ENCODE peak calls at places on chromosomes 5 and 9, in nine cellular contexts. One of them, this sample, is unnamed.

GRCh38 chr5:177966839-177967167 is 29.2 kb downstream of the PROP1 start:
- ATAC-seq in foreskin keratinocyte: no peak
- ATAC-seq in activated T-cell treated with anti-CD3 and anti-CD28 coated beads, Interleukin-2, amount 50 U/mL, for 4 hours: no peak
- ATAC-seq in RWPE2: no peak
- ATAC-seq in HCT116: no peak
- ATAC-seq in activated CD4-positive, alpha-beta T cell treated with anti-CD3 and anti-CD28 coated beads for 36 hours: no peak
- ATAC-seq in activated T-helper 17 cell treated with anti-CD3 and anti-CD28 coated beads, Interleukin-2, amount 50 U/mL, for 72 hours: no peak
- ATAC-seq in pancreas: no peak
- ATAC-seq in heart right ventricle: no peak
- ATAC-seq in this sample: no peak

GRCh38 chr5:88805151-88805784 is 77.7 kb downstream of the MEF2C start:
- ATAC-seq in foreskin keratinocyte: no peak
- ATAC-seq in activated T-cell treated with anti-CD3 and anti-CD28 coated beads, Interleukin-2, amount 50 U/mL, for 4 hours: no peak
- ATAC-seq in RWPE2: no peak
- ATAC-seq in HCT116: no peak
- ATAC-seq in activated CD4-positive, alpha-beta T cell treated with anti-CD3 and anti-CD28 coated beads for 36 hours: no peak
- ATAC-seq in activated T-helper 17 cell treated with anti-CD3 and anti-CD28 coated beads, Interleukin-2, amount 50 U/mL, for 72 hours: no peak
- ATAC-seq in pancreas: no peak
- ATAC-seq in heart right ventricle: no peak
- ATAC-seq in this sample: no peak

GRCh38 chr5:150129454-150129812 is 26.2 kb downstream of the PDGFRB start:
- ATAC-seq in foreskin keratinocyte: no peak
- ATAC-seq in activated T-cell treated with anti-CD3 and anti-CD28 coated beads, Interleukin-2, amount 50 U/mL, for 4 hours: no peak
- ATAC-seq in RWPE2: no peak
- ATAC-seq in HCT116: no peak
- ATAC-seq in activated CD4-positive, alpha-beta T cell treated with anti-CD3 and anti-CD28 coated beads for 36 hours: no peak
- ATAC-seq in activated T-helper 17 cell treated with anti-CD3 and anti-CD28 coated beads, Interleukin-2, amount 50 U/mL, for 72 hours: no peak
- ATAC-seq in pancreas: no peak
- ATAC-seq in heart right ventricle: no peak
- ATAC-seq in this sample: no peak

GRCh38 chr9:116653580-116654355 is 33.3 kb upstream of the TRIM32 start:
- ATAC-seq in foreskin keratinocyte: no peak
- ATAC-seq in activated T-cell treated with anti-CD3 and anti-CD28 coated beads, Interleukin-2, amount 50 U/mL, for 4 hours: no peak
- ATAC-seq in RWPE2: no peak
- ATAC-seq in HCT116: no peak
- ATAC-seq in activated CD4-positive, alpha-beta T cell treated with anti-CD3 and anti-CD28 coated beads for 36 hours: no peak
- ATAC-seq in activated T-helper 17 cell treated with anti-CD3 and anti-CD28 coated beads, Interleukin-2, amount 50 U/mL, for 72 hours: no peak
- ATAC-seq in pancreas: no peak
- ATAC-seq in heart right ventricle: peak
- ATAC-seq in this sample: no peak

GRCh38 chr5:109529520-109529919 is 119.7 kb upstream of the PJA2 start:
- ATAC-seq in foreskin keratinocyte: no peak
- ATAC-seq in activated T-cell treated with anti-CD3 and anti-CD28 coated beads, Interleukin-2, amount 50 U/mL, for 4 hours: no peak
- ATAC-seq in RWPE2: no peak
- ATAC-seq in HCT116: no peak
- ATAC-seq in activated CD4-positive, alpha-beta T cell treated with anti-CD3 and anti-CD28 coated beads for 36 hours: no peak
- ATAC-seq in activated T-helper 17 cell treated with anti-CD3 and anti-CD28 coated beads, Interleukin-2, amount 50 U/mL, for 72 hours: no peak
- ATAC-seq in pancreas: peak
- ATAC-seq in heart right ventricle: peak
- ATAC-seq in this sample: no peak

GRCh38 chr9:81542490-81542889 is 146.9 kb downstream of the TLE1 start:
- ATAC-seq in foreskin keratinocyte: no peak
- ATAC-seq in activated T-cell treated with anti-CD3 and anti-CD28 coated beads, Interleukin-2, amount 50 U/mL, for 4 hours: no peak
- ATAC-seq in RWPE2: no peak
- ATAC-seq in HCT116: no peak
- ATAC-seq in activated CD4-positive, alpha-beta T cell treated with anti-CD3 and anti-CD28 coated beads for 36 hours: no peak
- ATAC-seq in activated T-helper 17 cell treated with anti-CD3 and anti-CD28 coated beads, Interleukin-2, amount 50 U/mL, for 72 hours: no peak
- ATAC-seq in pancreas: no peak
- ATAC-seq in heart right ventricle: no peak
- ATAC-seq in this sample: no peak

GRCh38 chr9:19985081-19985480 is 196.2 kb upstream of the SLC24A2 start:
- ATAC-seq in foreskin keratinocyte: no peak
- ATAC-seq in activated T-cell treated with anti-CD3 and anti-CD28 coated beads, Interleukin-2, amount 50 U/mL, for 4 hours: no peak
- ATAC-seq in RWPE2: no peak
- ATAC-seq in HCT116: no peak
- ATAC-seq in activated CD4-positive, alpha-beta T cell treated with anti-CD3 and anti-CD28 coated beads for 36 hours: no peak
- ATAC-seq in activated T-helper 17 cell treated with anti-CD3 and anti-CD28 coated beads, Interleukin-2, amount 50 U/mL, for 72 hours: no peak
- ATAC-seq in pancreas: no peak
- ATAC-seq in heart right ventricle: no peak
- ATAC-seq in this sample: no peak

GRCh38 chr9:75455444-75455921 is 367.2 kb downstream of the OSTF1 start:
- ATAC-seq in foreskin keratinocyte: no peak
- ATAC-seq in activated T-cell treated with anti-CD3 and anti-CD28 coated beads, Interleukin-2, amount 50 U/mL, for 4 hours: no peak
- ATAC-seq in RWPE2: no peak
- ATAC-seq in HCT116: no peak
- ATAC-seq in activated CD4-positive, alpha-beta T cell treated with anti-CD3 and anti-CD28 coated beads for 36 hours: no peak
- ATAC-seq in activated T-helper 17 cell treated with anti-CD3 and anti-CD28 coated beads, Interleukin-2, amount 50 U/mL, for 72 hours: no peak
- ATAC-seq in pancreas: no peak
- ATAC-seq in heart right ventricle: peak
- ATAC-seq in this sample: no peak

GRCh38 chr9:129598089-129598596 is 22.8 kb downstream of the C9orf50 start:
- ATAC-seq in foreskin keratinocyte: no peak
- ATAC-seq in activated T-cell treated with anti-CD3 and anti-CD28 coated beads, Interleukin-2, amount 50 U/mL, for 4 hours: peak
- ATAC-seq in RWPE2: no peak
- ATAC-seq in HCT116: no peak
- ATAC-seq in activated CD4-positive, alpha-beta T cell treated with anti-CD3 and anti-CD28 coated beads for 36 hours: peak
- ATAC-seq in activated T-helper 17 cell treated with anti-CD3 and anti-CD28 coated beads, Interleukin-2, amount 50 U/mL, for 72 hours: no peak
- ATAC-seq in pancreas: no peak
- ATAC-seq in heart right ventricle: no peak
- ATAC-seq in this sample: no peak

GRCh38 chr9:97660345-97660744 is 26.7 kb downstream of the NCBP1 start:
- ATAC-seq in foreskin keratinocyte: no peak
- ATAC-seq in activated T-cell treated with anti-CD3 and anti-CD28 coated beads, Interleukin-2, amount 50 U/mL, for 4 hours: no peak
- ATAC-seq in RWPE2: no peak
- ATAC-seq in HCT116: no peak
- ATAC-seq in activated CD4-positive, alpha-beta T cell treated with anti-CD3 and anti-CD28 coated beads for 36 hours: no peak
- ATAC-seq in activated T-helper 17 cell treated with anti-CD3 and anti-CD28 coated beads, Interleukin-2, amount 50 U/mL, for 72 hours: no peak
- ATAC-seq in pancreas: no peak
- ATAC-seq in heart right ventricle: no peak
- ATAC-seq in this sample: no peak

GRCh38 chr5:180467989-180468731 is 26.0 kb upstream of the CNOT6 start:
- ATAC-seq in foreskin keratinocyte: no peak
- ATAC-seq in activated T-cell treated with anti-CD3 and anti-CD28 coated beads, Interleukin-2, amount 50 U/mL, for 4 hours: no peak
- ATAC-seq in RWPE2: no peak
- ATAC-seq in HCT116: no peak
- ATAC-seq in activated CD4-positive, alpha-beta T cell treated with anti-CD3 and anti-CD28 coated beads for 36 hours: no peak
- ATAC-seq in activated T-helper 17 cell treated with anti-CD3 and anti-CD28 coated beads, Interleukin-2, amount 50 U/mL, for 72 hours: no peak
- ATAC-seq in pancreas: no peak
- ATAC-seq in heart right ventricle: no peak
- ATAC-seq in this sample: no peak

GRCh38 chr9:135968083-135968476 is 6.9 kb upstream of the UBAC1 start:
- ATAC-seq in foreskin keratinocyte: no peak
- ATAC-seq in activated T-cell treated with anti-CD3 and anti-CD28 coated beads, Interleukin-2, amount 50 U/mL, for 4 hours: peak
- ATAC-seq in RWPE2: no peak
- ATAC-seq in HCT116: no peak
- ATAC-seq in activated CD4-positive, alpha-beta T cell treated with anti-CD3 and anti-CD28 coated beads for 36 hours: no peak
- ATAC-seq in activated T-helper 17 cell treated with anti-CD3 and anti-CD28 coated beads, Interleukin-2, amount 50 U/mL, for 72 hours: no peak
- ATAC-seq in pancreas: no peak
- ATAC-seq in heart right ventricle: no peak
- ATAC-seq in this sample: no peak

GRCh38 chr9:135662758-135663450 is at the start of gene LCN9:
- ATAC-seq in foreskin keratinocyte: no peak
- ATAC-seq in activated T-cell treated with anti-CD3 and anti-CD28 coated beads, Interleukin-2, amount 50 U/mL, for 4 hours: no peak
- ATAC-seq in RWPE2: no peak
- ATAC-seq in HCT116: no peak
- ATAC-seq in activated CD4-positive, alpha-beta T cell treated with anti-CD3 and anti-CD28 coated beads for 36 hours: no peak
- ATAC-seq in activated T-helper 17 cell treated with anti-CD3 and anti-CD28 coated beads, Interleukin-2, amount 50 U/mL, for 72 hours: no peak
- ATAC-seq in pancreas: no peak
- ATAC-seq in heart right ventricle: no peak
- ATAC-seq in this sample: no peak

GRCh38 chr5:155434267-155434666 is 420.7 kb downstream of the KIF4B start:
- ATAC-seq in foreskin keratinocyte: no peak
- ATAC-seq in activated T-cell treated with anti-CD3 and anti-CD28 coated beads, Interleukin-2, amount 50 U/mL, for 4 hours: no peak
- ATAC-seq in RWPE2: no peak
- ATAC-seq in HCT116: no peak
- ATAC-seq in activated CD4-positive, alpha-beta T cell treated with anti-CD3 and anti-CD28 coated beads for 36 hours: no peak
- ATAC-seq in activated T-helper 17 cell treated with anti-CD3 and anti-CD28 coated beads, Interleukin-2, amount 50 U/mL, for 72 hours: no peak
- ATAC-seq in pancreas: no peak
- ATAC-seq in heart right ventricle: no peak
- ATAC-seq in this sample: no peak

GRCh38 chr5:41212935-41213334 is 397 bp downstream of the C6 start:
- ATAC-seq in foreskin keratinocyte: no peak
- ATAC-seq in activated T-cell treated with anti-CD3 and anti-CD28 coated beads, Interleukin-2, amount 50 U/mL, for 4 hours: no peak
- ATAC-seq in RWPE2: no peak
- ATAC-seq in HCT116: no peak
- ATAC-seq in activated CD4-positive, alpha-beta T cell treated with anti-CD3 and anti-CD28 coated beads for 36 hours: no peak
- ATAC-seq in activated T-helper 17 cell treated with anti-CD3 and anti-CD28 coated beads, Interleukin-2, amount 50 U/mL, for 72 hours: no peak
- ATAC-seq in pancreas: peak
- ATAC-seq in heart right ventricle: no peak
- ATAC-seq in this sample: no peak

GRCh38 chr5:50969207-50970145 is 303.0 kb downstream of the PARP8 start:
- ATAC-seq in foreskin keratinocyte: peak
- ATAC-seq in activated T-cell treated with anti-CD3 and anti-CD28 coated beads, Interleukin-2, amount 50 U/mL, for 4 hours: no peak
- ATAC-seq in RWPE2: peak
- ATAC-seq in HCT116: no peak
- ATAC-seq in activated CD4-positive, alpha-beta T cell treated with anti-CD3 and anti-CD28 coated beads for 36 hours: no peak
- ATAC-seq in activated T-helper 17 cell treated with anti-CD3 and anti-CD28 coated beads, Interleukin-2, amount 50 U/mL, for 72 hours: no peak
- ATAC-seq in pancreas: no peak
- ATAC-seq in heart right ventricle: peak
- ATAC-seq in this sample: peak

GRCh38 chr9:16459421-16460148 is 410.9 kb downstream of the BNC2 start:
- ATAC-seq in foreskin keratinocyte: peak
- ATAC-seq in activated T-cell treated with anti-CD3 and anti-CD28 coated beads, Interleukin-2, amount 50 U/mL, for 4 hours: no peak
- ATAC-seq in RWPE2: no peak
- ATAC-seq in HCT116: no peak
- ATAC-seq in activated CD4-positive, alpha-beta T cell treated with anti-CD3 and anti-CD28 coated beads for 36 hours: no peak
- ATAC-seq in activated T-helper 17 cell treated with anti-CD3 and anti-CD28 coated beads, Interleukin-2, amount 50 U/mL, for 72 hours: no peak
- ATAC-seq in pancreas: no peak
- ATAC-seq in heart right ventricle: no peak
- ATAC-seq in this sample: no peak

GRCh38 chr9:130998596-130999264 is 10.2 kb upstream of the LAMC3 start:
- ATAC-seq in foreskin keratinocyte: no peak
- ATAC-seq in activated T-cell treated with anti-CD3 and anti-CD28 coated beads, Interleukin-2, amount 50 U/mL, for 4 hours: no peak
- ATAC-seq in RWPE2: no peak
- ATAC-seq in HCT116: peak
- ATAC-seq in activated CD4-positive, alpha-beta T cell treated with anti-CD3 and anti-CD28 coated beads for 36 hours: no peak
- ATAC-seq in activated T-helper 17 cell treated with anti-CD3 and anti-CD28 coated beads, Interleukin-2, amount 50 U/mL, for 72 hours: no peak
- ATAC-seq in pancreas: no peak
- ATAC-seq in heart right ventricle: no peak
- ATAC-seq in this sample: peak

GRCh38 chr9:113588242-113588810 is 124.8 kb downstream of the RGS3 start:
- ATAC-seq in foreskin keratinocyte: no peak
- ATAC-seq in activated T-cell treated with anti-CD3 and anti-CD28 coated beads, Interleukin-2, amount 50 U/mL, for 4 hours: no peak
- ATAC-seq in RWPE2: no peak
- ATAC-seq in HCT116: no peak
- ATAC-seq in activated CD4-positive, alpha-beta T cell treated with anti-CD3 and anti-CD28 coated beads for 36 hours: no peak
- ATAC-seq in activated T-helper 17 cell treated with anti-CD3 and anti-CD28 coated beads, Interleukin-2, amount 50 U/mL, for 72 hours: no peak
- ATAC-seq in pancreas: peak
- ATAC-seq in heart right ventricle: no peak
- ATAC-seq in this sample: no peak

GRCh38 chr9:129069825-129070473 is 11.0 kb upstream of the DOLPP1 start:
- ATAC-seq in foreskin keratinocyte: no peak
- ATAC-seq in activated T-cell treated with anti-CD3 and anti-CD28 coated beads, Interleukin-2, amount 50 U/mL, for 4 hours: no peak
- ATAC-seq in RWPE2: no peak
- ATAC-seq in HCT116: no peak
- ATAC-seq in activated CD4-positive, alpha-beta T cell treated with anti-CD3 and anti-CD28 coated beads for 36 hours: no peak
- ATAC-seq in activated T-helper 17 cell treated with anti-CD3 and anti-CD28 coated beads, Interleukin-2, amount 50 U/mL, for 72 hours: no peak
- ATAC-seq in pancreas: peak
- ATAC-seq in heart right ventricle: no peak
- ATAC-seq in this sample: no peak

GRCh38 chr5:86623785-86624483 is 6.2 kb downstream of the COX7C start:
- ATAC-seq in foreskin keratinocyte: no peak
- ATAC-seq in activated T-cell treated with anti-CD3 and anti-CD28 coated beads, Interleukin-2, amount 50 U/mL, for 4 hours: no peak
- ATAC-seq in RWPE2: peak
- ATAC-seq in HCT116: peak
- ATAC-seq in activated CD4-positive, alpha-beta T cell treated with anti-CD3 and anti-CD28 coated beads for 36 hours: no peak
- ATAC-seq in activated T-helper 17 cell treated with anti-CD3 and anti-CD28 coated beads, Interleukin-2, amount 50 U/mL, for 72 hours: no peak
- ATAC-seq in pancreas: no peak
- ATAC-seq in heart right ventricle: no peak
- ATAC-seq in this sample: peak

GRCh38 chr5:175597718-175598117 is 60.2 kb upstream of the HRH2 start:
- ATAC-seq in foreskin keratinocyte: no peak
- ATAC-seq in activated T-cell treated with anti-CD3 and anti-CD28 coated beads, Interleukin-2, amount 50 U/mL, for 4 hours: no peak
- ATAC-seq in RWPE2: no peak
- ATAC-seq in HCT116: no peak
- ATAC-seq in activated CD4-positive, alpha-beta T cell treated with anti-CD3 and anti-CD28 coated beads for 36 hours: no peak
- ATAC-seq in activated T-helper 17 cell treated with anti-CD3 and anti-CD28 coated beads, Interleukin-2, amount 50 U/mL, for 72 hours: no peak
- ATAC-seq in pancreas: no peak
- ATAC-seq in heart right ventricle: no peak
- ATAC-seq in this sample: no peak

GRCh38 chr5:173328896-173329369 is 719 bp upstream of the STC2 start:
- ATAC-seq in foreskin keratinocyte: peak
- ATAC-seq in activated T-cell treated with anti-CD3 and anti-CD28 coated beads, Interleukin-2, amount 50 U/mL, for 4 hours: no peak
- ATAC-seq in RWPE2: peak
- ATAC-seq in HCT116: peak
- ATAC-seq in activated CD4-positive, alpha-beta T cell treated with anti-CD3 and anti-CD28 coated beads for 36 hours: peak
- ATAC-seq in activated T-helper 17 cell treated with anti-CD3 and anti-CD28 coated beads, Interleukin-2, amount 50 U/mL, for 72 hours: peak
- ATAC-seq in pancreas: peak
- ATAC-seq in heart right ventricle: no peak
- ATAC-seq in this sample: peak

GRCh38 chr5:127802477-127802865 is 99.3 kb downstream of the CCDC192 start:
- ATAC-seq in foreskin keratinocyte: no peak
- ATAC-seq in activated T-cell treated with anti-CD3 and anti-CD28 coated beads, Interleukin-2, amount 50 U/mL, for 4 hours: no peak
- ATAC-seq in RWPE2: no peak
- ATAC-seq in HCT116: no peak
- ATAC-seq in activated CD4-positive, alpha-beta T cell treated with anti-CD3 and anti-CD28 coated beads for 36 hours: no peak
- ATAC-seq in activated T-helper 17 cell treated with anti-CD3 and anti-CD28 coated beads, Interleukin-2, amount 50 U/mL, for 72 hours: no peak
- ATAC-seq in pancreas: no peak
- ATAC-seq in heart right ventricle: no peak
- ATAC-seq in this sample: peak

GRCh38 chr9:135282001-135282731 is 194.7 kb downstream of the OLFM1 start:
- ATAC-seq in foreskin keratinocyte: peak
- ATAC-seq in activated T-cell treated with anti-CD3 and anti-CD28 coated beads, Interleukin-2, amount 50 U/mL, for 4 hours: no peak
- ATAC-seq in RWPE2: peak
- ATAC-seq in HCT116: peak
- ATAC-seq in activated CD4-positive, alpha-beta T cell treated with anti-CD3 and anti-CD28 coated beads for 36 hours: peak
- ATAC-seq in activated T-helper 17 cell treated with anti-CD3 and anti-CD28 coated beads, Interleukin-2, amount 50 U/mL, for 72 hours: no peak
- ATAC-seq in pancreas: peak
- ATAC-seq in heart right ventricle: peak
- ATAC-seq in this sample: no peak

GRCh38 chr9:5869315-5870019 is 21.2 kb upstream of the MLANA start:
- ATAC-seq in foreskin keratinocyte: peak
- ATAC-seq in activated T-cell treated with anti-CD3 and anti-CD28 coated beads, Interleukin-2, amount 50 U/mL, for 4 hours: peak
- ATAC-seq in RWPE2: no peak
- ATAC-seq in HCT116: peak
- ATAC-seq in activated CD4-positive, alpha-beta T cell treated with anti-CD3 and anti-CD28 coated beads for 36 hours: peak
- ATAC-seq in activated T-helper 17 cell treated with anti-CD3 and anti-CD28 coated beads, Interleukin-2, amount 50 U/mL, for 72 hours: peak
- ATAC-seq in pancreas: no peak
- ATAC-seq in heart right ventricle: no peak
- ATAC-seq in this sample: no peak

GRCh38 chr9:10054456-10054855 is 558.3 kb downstream of the PTPRD start:
- ATAC-seq in foreskin keratinocyte: no peak
- ATAC-seq in activated T-cell treated with anti-CD3 and anti-CD28 coated beads, Interleukin-2, amount 50 U/mL, for 4 hours: no peak
- ATAC-seq in RWPE2: no peak
- ATAC-seq in HCT116: no peak
- ATAC-seq in activated CD4-positive, alpha-beta T cell treated with anti-CD3 and anti-CD28 coated beads for 36 hours: no peak
- ATAC-seq in activated T-helper 17 cell treated with anti-CD3 and anti-CD28 coated beads, Interleukin-2, amount 50 U/mL, for 72 hours: no peak
- ATAC-seq in pancreas: no peak
- ATAC-seq in heart right ventricle: no peak
- ATAC-seq in this sample: no peak

GRCh38 chr5:1134478-1134877 is 22.6 kb upstream of the SLC12A7 start:
- ATAC-seq in foreskin keratinocyte: no peak
- ATAC-seq in activated T-cell treated with anti-CD3 and anti-CD28 coated beads, Interleukin-2, amount 50 U/mL, for 4 hours: no peak
- ATAC-seq in RWPE2: no peak
- ATAC-seq in HCT116: no peak
- ATAC-seq in activated CD4-positive, alpha-beta T cell treated with anti-CD3 and anti-CD28 coated beads for 36 hours: no peak
- ATAC-seq in activated T-helper 17 cell treated with anti-CD3 and anti-CD28 coated beads, Interleukin-2, amount 50 U/mL, for 72 hours: no peak
- ATAC-seq in pancreas: no peak
- ATAC-seq in heart right ventricle: no peak
- ATAC-seq in this sample: no peak

GRCh38 chr9:95225016-95225745 is 92.3 kb downstream of the FANCC start:
- ATAC-seq in foreskin keratinocyte: no peak
- ATAC-seq in activated T-cell treated with anti-CD3 and anti-CD28 coated beads, Interleukin-2, amount 50 U/mL, for 4 hours: no peak
- ATAC-seq in RWPE2: no peak
- ATAC-seq in HCT116: no peak
- ATAC-seq in activated CD4-positive, alpha-beta T cell treated with anti-CD3 and anti-CD28 coated beads for 36 hours: no peak
- ATAC-seq in activated T-helper 17 cell treated with anti-CD3 and anti-CD28 coated beads, Interleukin-2, amount 50 U/mL, for 72 hours: no peak
- ATAC-seq in pancreas: no peak
- ATAC-seq in heart right ventricle: no peak
- ATAC-seq in this sample: peak

GRCh38 chr9:120919639-120920494 is 6.7 kb downstream of the TRAF1 start:
- ATAC-seq in foreskin keratinocyte: no peak
- ATAC-seq in activated T-cell treated with anti-CD3 and anti-CD28 coated beads, Interleukin-2, amount 50 U/mL, for 4 hours: no peak
- ATAC-seq in RWPE2: no peak
- ATAC-seq in HCT116: no peak
- ATAC-seq in activated CD4-positive, alpha-beta T cell treated with anti-CD3 and anti-CD28 coated beads for 36 hours: no peak
- ATAC-seq in activated T-helper 17 cell treated with anti-CD3 and anti-CD28 coated beads, Interleukin-2, amount 50 U/mL, for 72 hours: no peak
- ATAC-seq in pancreas: no peak
- ATAC-seq in heart right ventricle: no peak
- ATAC-seq in this sample: no peak